ENCODE peak calls at places on chromosomes 4 and X, in six cellular contexts. L is stomach, U is HepG2, B is breast epithelium, P is transverse colon, C is SK-N-SH. Q is an unnamed sample.

GRCh38 chrX:16869393-16870094 is 618 bp downstream of the RBBP7 start:
- DNase-seq in L (peak; percentile 30), U (no peak), B (no peak), P (peak; percentile 49), C (peak; percentile 77), Q (peak; percentile 67)

GRCh38 chr4:7159923-7160322 is 32.4 kb upstream of the SORCS2 start:
- DNase-seq in L (no peak), U (peak; percentile 69), B (no peak), P (no peak), C (no peak), Q (no peak)

GRCh38 chrX:50100188-50100587 is 100.6 kb downstream of the AKAP4 start:
- DNase-seq in L (no peak), U (peak; percentile 26), B (no peak), P (no peak), C (peak; percentile 35), Q (no peak)

GRCh38 chrX:153488231-153488914 is 6.4 kb upstream of the BGN start:
- DNase-seq in L (peak; percentile 44), U (peak; percentile 48), B (no peak), P (no peak), C (no peak), Q (no peak)

GRCh38 chrX:52923781-52924241 is 26.7 kb downstream of the FAM156B start:
- DNase-seq in L (peak; percentile 44), U (no peak), B (no peak), P (peak; percentile 24), C (no peak), Q (peak; percentile 70)

GRCh38 chr4:186304216-186304615 is 38.2 kb downstream of the F11 start:
- DNase-seq in L (no peak), U (no peak), B (no peak), P (no peak), C (no peak), Q (no peak)

GRCh38 chrX:153622661-153623309 is 23.8 kb upstream of the CCNQ start:
- DNase-seq in L (no peak), U (peak; percentile 88), B (no peak), P (no peak), C (no peak), Q (no peak)

GRCh38 chrX:68724531-68725020 is 77.1 kb downstream of the STARD8 start:
- DNase-seq in L (peak; percentile 11), U (no peak), B (no peak), P (no peak), C (no peak), Q (peak; percentile 45)

GRCh38 chr4:113028074-113028473 is 21.4 kb upstream of the ANK2 start:
- DNase-seq in L (no peak), U (no peak), B (no peak), P (no peak), C (no peak), Q (no peak)

GRCh38 chr4:164926301-164926700 is 49.3 kb downstream of the APELA start:
- DNase-seq in L (no peak), U (no peak), B (peak; percentile 45), P (no peak), C (no peak), Q (no peak)

GRCh38 chr4:143711543-143712159 is 11.2 kb upstream of the FREM3 start:
- DNase-seq in L (no peak), U (no peak), B (no peak), P (no peak), C (no peak), Q (no peak)

GRCh38 chrX:109740076-109740809 is 7.2 kb upstream of the ACSL4 start:
- DNase-seq in L (no peak), U (peak; percentile 95), B (peak; percentile 33), P (no peak), C (no peak), Q (no peak)

GRCh38 chrX:11461181-11462001 is 168.2 kb downstream of the AMELX start:
- DNase-seq in L (no peak), U (no peak), B (no peak), P (no peak), C (no peak), Q (no peak)

GRCh38 chr4:61921890-61922289 is 721.8 kb downstream of the ADGRL3 start:
- DNase-seq in L (no peak), U (peak; percentile 3), B (no peak), P (no peak), C (no peak), Q (no peak)

GRCh38 chrX:69123481-69123880 is 41.8 kb downstream of the PJA1 start:
- DNase-seq in L (no peak), U (no peak), B (no peak), P (no peak), C (no peak), Q (no peak)

GRCh38 chr4:136650541-136651277 is 881.6 kb downstream of the PCDH18 start:
- DNase-seq in L (peak; percentile 49), U (peak; percentile 2), B (no peak), P (no peak), C (no peak), Q (no peak)

GRCh38 chr4:173528378-173529321 is 1.4 kb downstream of the HAND2 start:
- DNase-seq in L (no peak), U (no peak), B (no peak), P (no peak), C (peak; percentile 67), Q (peak; percentile 77)

GRCh38 chr4:67909910-67910905 is 26.4 kb upstream of the TMPRSS11D start:
- DNase-seq in L (no peak), U (peak; percentile 4), B (no peak), P (no peak), C (no peak), Q (no peak)

GRCh38 chr4:55173580-55173979 is 48.2 kb upstream of the KDR start:
- DNase-seq in L (no peak), U (no peak), B (no peak), P (no peak), C (no peak), Q (no peak)

GRCh38 chr4:154495867-154496266 is 4.3 kb upstream of the DCHS2 start:
- DNase-seq in L (no peak), U (no peak), B (no peak), P (no peak), C (no peak), Q (no peak)

GRCh38 chr4:82998898-82999297 is 11.7 kb downstream of the LIN54 start:
- DNase-seq in L (no peak), U (no peak), B (no peak), P (no peak), C (no peak), Q (no peak)

GRCh38 chrX:10239611-10240064 is 82.9 kb downstream of the CLCN4 start:
- DNase-seq in L (no peak), U (no peak), B (no peak), P (no peak), C (no peak), Q (peak; percentile 68)

GRCh38 chr4:11585506-11585905 is 156.8 kb upstream of the HS3ST1 start:
- DNase-seq in L (peak; percentile 27), U (no peak), B (no peak), P (peak; percentile 27), C (no peak), Q (no peak)

GRCh38 chrX:120235284-120235683 is 15.3 kb upstream of the ZBTB33 start:
- DNase-seq in L (no peak), U (no peak), B (no peak), P (no peak), C (no peak), Q (no peak)

GRCh38 chrX:12965390-12965940 is 9.4 kb upstream of the TMSB4X start:
- DNase-seq in L (no peak), U (no peak), B (no peak), P (no peak), C (no peak), Q (no peak)
- TF ChIP-seq POLR2AphosphoS5 in L (no peak), U (no peak), B (no peak), P (no peak), C (no peak), Q (no peak)

GRCh38 chr4:119977546-119977945 is 89.1 kb downstream of the MAD2L1 start:
- DNase-seq in L (no peak), U (no peak), B (no peak), P (no peak), C (no peak), Q (peak; percentile 75)
- TF ChIP-seq POLR2AphosphoS5 in L (no peak), U (no peak), B (no peak), P (peak; percentile 48), C (no peak), Q (peak; percentile 96)

DNA sequence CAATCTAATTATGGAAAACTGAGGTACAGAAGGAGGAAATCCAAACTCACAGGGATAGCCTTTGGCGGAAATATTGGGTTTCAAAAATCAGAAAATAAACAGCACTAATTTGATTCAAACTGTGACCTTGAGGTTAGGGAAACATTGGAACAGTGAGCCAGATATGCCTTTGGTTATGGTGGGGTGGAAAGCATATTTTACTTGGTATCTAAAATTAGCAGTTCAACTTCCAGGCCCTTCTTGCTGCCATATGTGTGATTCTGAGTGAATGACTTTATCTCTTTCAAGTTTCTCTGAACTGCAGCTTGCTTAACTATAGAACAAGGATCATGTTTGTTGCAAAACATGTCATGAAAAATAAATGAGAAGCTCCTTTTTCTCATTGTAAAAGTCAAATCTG is 240.9 kb upstream of the VEGFC start:
- DNase-seq in L (no peak), U (no peak), B (no peak), P (no peak), C (no peak), Q (no peak)
- TF ChIP-seq POLR2AphosphoS5 in L (no peak), U (no peak), B (no peak), P (no peak), C (no peak), Q (no peak)

GRCh38 chr4:56907489-56908205 is at the start of gene REST:
- DNase-seq in L (peak; percentile 84), U (peak; percentile 21), B (peak; percentile 56), P (peak; percentile 88), C (peak; percentile 92), Q (peak; percentile 87)

GRCh38 chr4:56908206-56909082 is 744 bp downstream of the REST start:
- DNase-seq in L (peak; percentile 70), U (peak; percentile 47), B (peak; percentile 27), P (peak; percentile 70), C (peak; percentile 86), Q (peak; percentile 76)

GRCh38 chr4:56907009-56907408 is 691 bp upstream of the REST start:
- DNase-seq in L (no peak), U (no peak), B (no peak), P (peak; percentile 20), C (peak; percentile 22), Q (no peak)

GRCh38 chr4:56910172-56910967 is 2.7 kb downstream of the REST start:
- DNase-seq in L (no peak), U (no peak), B (no peak), P (no peak), C (no peak), Q (no peak)

DNA sequence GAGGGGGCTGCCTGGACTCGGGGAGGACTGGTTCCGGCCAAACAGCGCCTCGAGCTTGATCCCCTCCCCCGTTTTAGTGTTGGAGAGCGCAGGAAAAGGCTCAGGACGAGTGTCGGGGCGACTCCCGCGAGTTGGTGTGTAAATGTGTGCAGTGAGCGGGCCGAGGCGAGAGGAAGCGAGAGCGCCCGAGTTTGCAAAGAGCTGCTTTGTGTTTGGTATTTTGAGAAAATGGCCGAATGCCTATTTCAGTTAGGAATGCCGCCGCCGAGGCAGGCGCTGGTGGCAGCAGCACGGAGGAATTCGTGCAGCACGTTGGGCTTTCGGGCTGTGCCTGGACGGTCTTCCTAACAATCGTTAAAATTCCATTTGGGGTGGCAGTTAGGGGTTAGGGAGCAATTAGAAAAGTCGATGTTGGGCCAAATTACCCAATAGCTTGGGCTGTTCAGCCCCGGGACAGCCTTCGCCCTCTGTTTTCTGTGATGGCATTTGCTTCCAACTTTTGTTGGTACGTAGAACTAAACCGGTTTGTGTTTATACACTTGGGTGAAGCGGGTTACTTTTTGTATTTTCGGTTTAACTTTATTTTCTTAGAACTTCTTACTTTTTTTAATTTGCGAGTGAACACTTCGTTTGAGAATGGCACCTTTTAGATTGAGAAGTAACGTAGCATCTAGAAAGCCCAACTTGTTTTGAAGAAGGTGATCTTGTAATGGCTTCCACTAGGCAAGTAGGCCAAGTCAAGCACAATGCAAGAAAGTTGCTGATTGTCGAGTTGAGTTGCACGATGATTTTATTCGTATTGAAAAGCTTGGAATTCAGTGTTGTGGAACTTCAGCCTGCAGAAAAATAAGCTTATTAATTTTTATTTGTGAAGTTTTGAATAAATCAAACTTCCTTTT is 1.6 kb downstream of the REST start:
- DNase-seq in L (peak; percentile 55), U (peak; percentile 28), B (peak; percentile 36), P (peak; percentile 56), C (peak; percentile 67), Q (peak; percentile 73)
- TF ChIP-seq POLR2AphosphoS5 in L (no peak), U (no peak), B (peak; percentile 23), P (no peak), C (no peak), Q (no peak)